ENCODE peak calls at places on chromosomes 7 and 10, in nine cellular contexts. One of them, this sample, is unnamed.

GRCh38 chr7:77330169-77330882 is 85.8 kb downstream of the GSAP start:
- DNase-seq in A549: no peak
- DNase-seq in osteoblast: no peak
- DNase-seq in natural killer cell: no peak
- DNase-seq in astrocyte: no peak
- DNase-seq in HCT116: no peak
- DNase-seq in psoas muscle: no peak
- DNase-seq in fibroblast of lung: no peak
- DNase-seq in progenitor cell of endocrine pancreas: no peak
- DNase-seq in this sample: no peak

GRCh38 chr10:52740913-52741675 is 31.5 kb downstream of the MBL2 start:
- DNase-seq in A549: peak
- DNase-seq in osteoblast: peak
- DNase-seq in natural killer cell: peak
- DNase-seq in astrocyte: no peak
- DNase-seq in HCT116: peak
- DNase-seq in psoas muscle: no peak
- DNase-seq in fibroblast of lung: peak
- DNase-seq in progenitor cell of endocrine pancreas: peak
- DNase-seq in this sample: peak

GRCh38 chr7:79176859-79177477 is 276.5 kb downstream of the MAGI2 start:
- DNase-seq in A549: peak
- DNase-seq in osteoblast: peak
- DNase-seq in natural killer cell: no peak
- DNase-seq in astrocyte: peak
- DNase-seq in HCT116: peak
- DNase-seq in psoas muscle: no peak
- DNase-seq in fibroblast of lung: peak
- DNase-seq in progenitor cell of endocrine pancreas: no peak
- DNase-seq in this sample: peak

GRCh38 chr7:75928600-75928939 is 13.6 kb downstream of the POR start:
- DNase-seq in A549: no peak
- DNase-seq in osteoblast: no peak
- DNase-seq in natural killer cell: no peak
- DNase-seq in astrocyte: no peak
- DNase-seq in HCT116: no peak
- DNase-seq in psoas muscle: peak
- DNase-seq in fibroblast of lung: no peak
- DNase-seq in progenitor cell of endocrine pancreas: no peak
- DNase-seq in this sample: no peak

GRCh38 chr10:114877301-114877644 is 55.7 kb downstream of the FHIP2A start:
- DNase-seq in A549: no peak
- DNase-seq in osteoblast: no peak
- DNase-seq in natural killer cell: no peak
- DNase-seq in astrocyte: no peak
- DNase-seq in HCT116: no peak
- DNase-seq in psoas muscle: no peak
- DNase-seq in fibroblast of lung: no peak
- DNase-seq in progenitor cell of endocrine pancreas: no peak
- DNase-seq in this sample: no peak

GRCh38 chr10:25745976-25746375 is 188.1 kb upstream of the MYO3A start:
- DNase-seq in A549: no peak
- DNase-seq in osteoblast: no peak
- DNase-seq in natural killer cell: no peak
- DNase-seq in astrocyte: peak
- DNase-seq in HCT116: no peak
- DNase-seq in psoas muscle: no peak
- DNase-seq in fibroblast of lung: no peak
- DNase-seq in progenitor cell of endocrine pancreas: no peak
- DNase-seq in this sample: no peak

GRCh38 chr7:4144171-4144701 is 537.9 kb upstream of the FOXK1 start:
- DNase-seq in A549: no peak
- DNase-seq in osteoblast: no peak
- DNase-seq in natural killer cell: no peak
- DNase-seq in astrocyte: no peak
- DNase-seq in HCT116: no peak
- DNase-seq in psoas muscle: no peak
- DNase-seq in fibroblast of lung: no peak
- DNase-seq in progenitor cell of endocrine pancreas: no peak
- DNase-seq in this sample: no peak

GRCh38 chr10:3107426-3107961 is 40.1 kb downstream of the PFKP start:
- DNase-seq in A549: peak
- DNase-seq in osteoblast: peak
- DNase-seq in natural killer cell: no peak
- DNase-seq in astrocyte: peak
- DNase-seq in HCT116: no peak
- DNase-seq in psoas muscle: peak
- DNase-seq in fibroblast of lung: peak
- DNase-seq in progenitor cell of endocrine pancreas: no peak
- DNase-seq in this sample: no peak

GRCh38 chr7:155908385-155908784 is 96.1 kb upstream of the SHH start:
- DNase-seq in A549: no peak
- DNase-seq in osteoblast: no peak
- DNase-seq in natural killer cell: no peak
- DNase-seq in astrocyte: no peak
- DNase-seq in HCT116: no peak
- DNase-seq in psoas muscle: peak
- DNase-seq in fibroblast of lung: no peak
- DNase-seq in progenitor cell of endocrine pancreas: no peak
- DNase-seq in this sample: no peak

GRCh38 chr7:105178177-105178576 is 164.2 kb downstream of the KMT2E start:
- DNase-seq in A549: no peak
- DNase-seq in osteoblast: no peak
- DNase-seq in natural killer cell: no peak
- DNase-seq in astrocyte: no peak
- DNase-seq in HCT116: no peak
- DNase-seq in psoas muscle: no peak
- DNase-seq in fibroblast of lung: no peak
- DNase-seq in progenitor cell of endocrine pancreas: no peak
- DNase-seq in this sample: no peak

GRCh38 chr7:78563186-78563585 is 764.6 kb downstream of the PHTF2 start:
- DNase-seq in A549: no peak
- DNase-seq in osteoblast: no peak
- DNase-seq in natural killer cell: no peak
- DNase-seq in astrocyte: no peak
- DNase-seq in HCT116: no peak
- DNase-seq in psoas muscle: no peak
- DNase-seq in fibroblast of lung: no peak
- DNase-seq in progenitor cell of endocrine pancreas: no peak
- DNase-seq in this sample: no peak

GRCh38 chr7:25521236-25521635 is 292.9 kb upstream of the NPVF start:
- DNase-seq in A549: no peak
- DNase-seq in osteoblast: no peak
- DNase-seq in natural killer cell: no peak
- DNase-seq in astrocyte: no peak
- DNase-seq in HCT116: no peak
- DNase-seq in psoas muscle: no peak
- DNase-seq in fibroblast of lung: no peak
- DNase-seq in progenitor cell of endocrine pancreas: no peak
- DNase-seq in this sample: no peak

GRCh38 chr10:49734676-49735075 is 27.4 kb downstream of the OGDHL start:
- DNase-seq in A549: no peak
- DNase-seq in osteoblast: no peak
- DNase-seq in natural killer cell: no peak
- DNase-seq in astrocyte: no peak
- DNase-seq in HCT116: no peak
- DNase-seq in psoas muscle: no peak
- DNase-seq in fibroblast of lung: no peak
- DNase-seq in progenitor cell of endocrine pancreas: no peak
- DNase-seq in this sample: peak

DNA sequence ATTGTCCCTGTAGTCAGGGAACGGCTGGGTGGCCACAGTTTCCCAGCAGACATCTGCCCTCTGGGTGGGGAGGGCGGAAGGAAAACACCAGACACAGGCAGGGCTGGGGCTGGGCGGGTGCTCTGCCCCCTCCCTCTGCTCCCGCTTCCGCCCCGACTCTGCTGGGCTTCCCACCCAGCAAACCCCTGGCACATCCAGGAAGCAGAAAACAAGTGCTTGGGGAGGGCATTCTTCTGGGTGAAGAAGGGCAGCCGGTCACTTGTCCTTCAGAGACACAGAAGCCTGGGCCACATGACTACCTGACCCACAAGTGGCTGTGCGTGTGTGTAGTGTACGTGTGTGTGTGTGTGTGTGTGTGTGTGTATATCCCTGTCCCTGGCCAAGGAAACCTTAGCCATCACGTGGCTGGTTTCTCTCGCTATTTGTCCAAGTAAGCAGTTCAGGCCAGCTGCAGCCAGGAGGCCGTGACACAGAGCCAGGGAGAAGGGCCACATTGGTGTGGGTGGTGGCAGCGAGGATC is 77.9 kb downstream of the ZMIZ1 start:
- DNase-seq in A549: no peak
- DNase-seq in osteoblast: no peak
- DNase-seq in natural killer cell: no peak
- DNase-seq in astrocyte: no peak
- DNase-seq in HCT116: no peak
- DNase-seq in psoas muscle: peak
- DNase-seq in fibroblast of lung: peak
- DNase-seq in progenitor cell of endocrine pancreas: no peak
- DNase-seq in this sample: no peak
- TF ChIP-seq CTCF in A549: no peak
- TF ChIP-seq CTCF in osteoblast: no peak
- TF ChIP-seq CTCF in natural killer cell: no peak
- TF ChIP-seq CTCF in astrocyte: no peak
- TF ChIP-seq CTCF in HCT116: no peak
- TF ChIP-seq CTCF in psoas muscle: peak
- TF ChIP-seq CTCF in fibroblast of lung: peak
- TF ChIP-seq CTCF in progenitor cell of endocrine pancreas: no peak
- TF ChIP-seq CTCF in this sample: no peak

GRCh38 chr10:95288273-95288672 is 2.5 kb downstream of the PDLIM1 start:
- DNase-seq in A549: no peak
- DNase-seq in osteoblast: no peak
- DNase-seq in natural killer cell: no peak
- DNase-seq in astrocyte: no peak
- DNase-seq in HCT116: no peak
- DNase-seq in psoas muscle: no peak
- DNase-seq in fibroblast of lung: no peak
- DNase-seq in progenitor cell of endocrine pancreas: no peak
- DNase-seq in this sample: no peak

GRCh38 chr10:95290801-95291633 is at the start of gene PDLIM1:
- DNase-seq in A549: peak
- DNase-seq in osteoblast: peak
- DNase-seq in natural killer cell: peak
- DNase-seq in astrocyte: peak
- DNase-seq in HCT116: no peak
- DNase-seq in psoas muscle: peak
- DNase-seq in fibroblast of lung: peak
- DNase-seq in progenitor cell of endocrine pancreas: peak
- DNase-seq in this sample: peak

GRCh38 chr10:95289921-95290421 is 832 bp downstream of the PDLIM1 start:
- DNase-seq in A549: peak
- DNase-seq in osteoblast: peak
- DNase-seq in natural killer cell: no peak
- DNase-seq in astrocyte: no peak
- DNase-seq in HCT116: no peak
- DNase-seq in psoas muscle: no peak
- DNase-seq in fibroblast of lung: no peak
- DNase-seq in progenitor cell of endocrine pancreas: no peak
- DNase-seq in this sample: no peak

GRCh38 chr10:95290446-95290800 is 380 bp downstream of the PDLIM1 start:
- DNase-seq in A549: no peak
- DNase-seq in osteoblast: peak
- DNase-seq in natural killer cell: no peak
- DNase-seq in astrocyte: no peak
- DNase-seq in HCT116: no peak
- DNase-seq in psoas muscle: no peak
- DNase-seq in fibroblast of lung: no peak
- DNase-seq in progenitor cell of endocrine pancreas: no peak
- DNase-seq in this sample: no peak

GRCh38 chr10:95289003-95289920 is 1.5 kb downstream of the PDLIM1 start:
- DNase-seq in A549: peak
- DNase-seq in osteoblast: peak
- DNase-seq in natural killer cell: no peak
- DNase-seq in astrocyte: no peak
- DNase-seq in HCT116: no peak
- DNase-seq in psoas muscle: peak
- DNase-seq in fibroblast of lung: no peak
- DNase-seq in progenitor cell of endocrine pancreas: no peak
- DNase-seq in this sample: peak
- TF ChIP-seq CTCF in A549: peak
- TF ChIP-seq CTCF in osteoblast: peak
- TF ChIP-seq CTCF in natural killer cell: no peak
- TF ChIP-seq CTCF in astrocyte: no peak
- TF ChIP-seq CTCF in HCT116: peak
- TF ChIP-seq CTCF in psoas muscle: no peak
- TF ChIP-seq CTCF in fibroblast of lung: no peak
- TF ChIP-seq CTCF in progenitor cell of endocrine pancreas: peak
- TF ChIP-seq CTCF in this sample: peak

DNA sequence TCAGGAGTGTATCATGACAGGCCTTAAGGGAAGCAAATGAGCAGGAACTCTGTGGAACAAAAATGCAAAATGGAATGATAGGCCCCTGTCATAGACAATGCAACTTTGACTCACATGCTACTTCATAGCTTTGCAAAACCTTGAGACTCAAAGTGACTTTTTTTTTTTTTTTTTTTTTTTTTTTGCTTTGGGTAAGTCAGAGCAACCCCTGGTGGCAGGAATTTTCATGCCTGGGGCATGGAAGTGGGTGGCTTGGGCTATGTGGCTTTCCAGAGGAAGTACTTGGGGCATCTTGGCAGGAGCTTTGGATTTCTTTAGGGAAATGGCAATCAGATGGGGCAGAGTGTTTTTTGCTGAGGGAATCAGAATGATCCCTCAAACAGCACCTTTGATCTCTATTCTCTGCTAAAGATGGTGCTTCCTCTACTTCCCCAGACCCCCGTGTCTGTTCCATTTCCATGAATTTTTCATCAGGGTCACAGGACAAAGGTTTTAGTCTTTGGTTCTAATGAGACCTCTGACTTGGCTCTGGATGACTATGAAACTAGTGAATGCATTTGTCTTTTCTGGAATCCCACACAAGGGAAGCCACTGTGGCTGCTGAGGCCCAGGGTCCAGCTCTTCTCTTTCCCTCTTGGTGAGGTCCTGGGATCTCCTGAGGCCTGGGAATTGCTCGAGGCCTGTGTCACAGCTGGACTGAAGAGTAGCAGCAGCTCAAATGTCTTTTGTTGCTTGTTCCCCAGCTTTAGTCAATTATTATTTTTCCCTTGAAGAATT is 62.8 kb downstream of the TACC2 start:
- DNase-seq in A549: peak
- DNase-seq in osteoblast: peak
- DNase-seq in natural killer cell: no peak
- DNase-seq in astrocyte: peak
- DNase-seq in HCT116: peak
- DNase-seq in psoas muscle: peak
- DNase-seq in fibroblast of lung: peak
- DNase-seq in progenitor cell of endocrine pancreas: no peak
- DNase-seq in this sample: peak
- TF ChIP-seq CTCF in A549: peak
- TF ChIP-seq CTCF in osteoblast: peak
- TF ChIP-seq CTCF in natural killer cell: no peak
- TF ChIP-seq CTCF in astrocyte: peak
- TF ChIP-seq CTCF in HCT116: peak
- TF ChIP-seq CTCF in psoas muscle: peak
- TF ChIP-seq CTCF in fibroblast of lung: peak
- TF ChIP-seq CTCF in progenitor cell of endocrine pancreas: peak
- TF ChIP-seq CTCF in this sample: peak

GRCh38 chr7:100053201-100053600 is 3.6 kb downstream of the ZSCAN21 start:
- DNase-seq in A549: peak
- DNase-seq in osteoblast: peak
- DNase-seq in natural killer cell: no peak
- DNase-seq in astrocyte: peak
- DNase-seq in HCT116: peak
- DNase-seq in psoas muscle: peak
- DNase-seq in fibroblast of lung: peak
- DNase-seq in progenitor cell of endocrine pancreas: no peak
- DNase-seq in this sample: peak
- TF ChIP-seq CTCF in A549: peak
- TF ChIP-seq CTCF in osteoblast: peak
- TF ChIP-seq CTCF in natural killer cell: no peak
- TF ChIP-seq CTCF in astrocyte: peak
- TF ChIP-seq CTCF in HCT116: peak
- TF ChIP-seq CTCF in psoas muscle: no peak
- TF ChIP-seq CTCF in fibroblast of lung: peak
- TF ChIP-seq CTCF in progenitor cell of endocrine pancreas: peak
- TF ChIP-seq CTCF in this sample: peak

This sample was measured in Caco-2.